ENCODE peak calls at places on chromosomes 11 and 22, in four cellular contexts. N is K562, P is endothelial cell of umbilical vein, E is GM12878. B is an unnamed sample.

GRCh38 chr11:126823271-126823670 is 177.3 kb downstream of the KIRREL3 start:
- DNase-seq in E (no peak), N (no peak), P (no peak), B (no peak)

GRCh38 chr11:3810446-3810845 is 2.1 kb downstream of the PGAP2 start:
- DNase-seq in P (no peak), N (no peak), E (no peak), B (no peak)

GRCh38 chr11:119094816-119095065 is 6.9 kb downstream of the DPAGT1 start:
- DNase-seq in N (peak), P (peak), E (no peak), B (peak)

GRCh38 chr11:123179571-123179970 is 15.5 kb downstream of the CLMP start:
- DNase-seq in N (no peak), P (no peak), E (no peak), B (no peak)

GRCh38 chr11:1089738-1090599 is 15.3 kb downstream of the MUC2 start:
- DNase-seq in N (no peak), E (no peak), P (no peak), B (no peak)

GRCh38 chr11:104547996-104548661 is 350.1 kb downstream of the CASP12 start:
- DNase-seq in E (no peak), N (no peak), P (no peak), B (peak)

GRCh38 chr11:108561535-108561991 is 32.0 kb downstream of the EXPH5 start:
- DNase-seq in N (no peak), E (no peak), P (no peak), B (peak)

GRCh38 chr11:64660706-64661105 is 62.3 kb downstream of the NRXN2 start:
- DNase-seq in E (no peak), N (no peak), P (no peak), B (no peak)

GRCh38 chr22:27876684-27877083 is 42.4 kb downstream of the PITPNB start:
- DNase-seq in E (no peak), N (no peak), P (no peak), B (peak)

GRCh38 chr11:126664643-126665042 is 309.2 kb downstream of the ST3GAL4 start:
- DNase-seq in N (no peak), P (no peak), E (no peak), B (no peak)

GRCh38 chr11:36153581-36153980 is 135.6 kb downstream of the COMMD9 start:
- DNase-seq in N (no peak), E (no peak), P (no peak), B (peak)

GRCh38 chr22:24025475-24025874 is 14.4 kb downstream of the CABIN1 start:
- DNase-seq in P (no peak), E (no peak), N (no peak), B (no peak)

GRCh38 chr11:21142007-21142406 is 472.6 kb downstream of the NELL1 start:
- DNase-seq in E (no peak), P (no peak), N (no peak), B (no peak)

GRCh38 chr11:10272132-10272531 is 21.9 kb downstream of the SBF2 start:
- DNase-seq in N (no peak), P (no peak), E (no peak), B (peak)

GRCh38 chr11:59705281-59705680 is 8.4 kb downstream of the OR10V1 start:
- DNase-seq in N (no peak), P (no peak), E (no peak), B (peak)

GRCh38 chr11:77981346-77981947 is 13.0 kb downstream of the INTS4 start:
- DNase-seq in N (no peak), P (no peak), E (no peak), B (no peak)

GRCh38 chr11:35035894-35036408 is 103.0 kb upstream of the CD44 start:
- DNase-seq in E (peak), P (peak), N (no peak), B (peak)

GRCh38 chr11:86519064-86519911 is 144.6 kb downstream of the CCDC81 start:
- DNase-seq in E (no peak), P (peak), N (peak), B (peak)

GRCh38 chr11:86523738-86524602 is 148.4 kb downstream of the ME3 start:
- DNase-seq in N (peak), P (peak), E (no peak), B (peak)

DNA sequence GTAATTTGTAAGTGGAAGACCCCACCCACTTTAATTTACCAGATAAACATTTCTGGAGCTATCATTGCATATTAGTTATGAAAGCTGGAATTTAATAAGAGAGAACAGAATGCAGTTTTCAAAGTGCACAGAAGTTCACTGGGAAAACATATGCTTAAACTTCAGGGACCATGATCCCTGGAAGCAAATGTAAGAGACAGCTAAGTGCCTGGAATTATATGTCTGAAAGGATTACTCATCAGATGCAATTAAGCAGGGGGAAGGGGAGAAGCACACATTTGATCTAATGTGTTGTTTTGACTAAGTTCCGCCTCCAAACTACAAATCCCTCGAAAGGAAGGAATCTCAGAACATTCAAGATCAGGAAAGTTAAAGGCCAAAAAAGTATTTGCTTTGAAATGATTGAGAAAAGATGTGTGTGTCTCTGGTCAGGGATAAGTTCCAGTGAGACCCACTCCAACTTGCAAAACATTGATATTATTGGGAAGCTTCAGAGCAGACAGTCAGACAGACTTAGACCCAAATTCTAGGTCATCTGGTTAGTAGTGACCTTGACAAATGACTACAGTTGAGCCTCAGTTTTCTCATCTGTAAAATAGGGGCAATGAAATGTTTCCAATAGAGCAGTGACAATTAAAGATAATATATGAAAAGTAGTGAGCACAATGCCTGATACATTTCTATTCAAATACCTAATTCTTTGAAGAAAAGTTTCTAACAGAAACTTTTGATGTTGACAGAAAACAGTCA is 147.6 kb downstream of the ME3 start:
- DNase-seq in P (peak), E (no peak), N (no peak), B (peak)
- TF ChIP-seq FOS in P (peak), E (no peak), N (no peak), B (peak)

DNA sequence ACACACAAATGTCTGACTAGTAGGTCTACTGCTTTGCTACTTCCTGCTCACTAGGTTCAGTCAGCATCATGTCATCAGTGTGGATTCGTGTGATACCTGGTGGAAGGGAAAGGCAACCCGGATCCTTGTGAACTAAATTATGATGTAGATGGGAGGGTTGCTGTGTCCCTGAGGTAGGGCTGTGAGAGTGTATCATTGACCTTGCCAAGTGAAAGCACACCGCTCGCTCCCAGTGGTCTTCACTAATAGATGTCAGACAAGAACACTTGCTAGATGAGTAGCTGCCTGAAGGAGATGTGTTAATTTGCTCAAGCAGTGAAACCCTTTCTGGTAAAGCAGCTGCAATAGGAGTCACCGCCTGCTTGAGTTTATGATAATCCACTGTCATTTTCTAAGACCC is 119.4 kb downstream of the WNT7B start:
- DNase-seq in P (no peak), N (no peak), E (no peak), B (no peak)
- TF ChIP-seq FOS in P (no peak), N (no peak), E (no peak), B (no peak)

GRCh38 chr11:8792636-8793035 is 110.0 kb downstream of the RPL27A start:
- DNase-seq in E (no peak), N (no peak), P (no peak), B (no peak)
- TF ChIP-seq FOS in E (no peak), N (no peak), P (no peak), B (no peak)

DNA sequence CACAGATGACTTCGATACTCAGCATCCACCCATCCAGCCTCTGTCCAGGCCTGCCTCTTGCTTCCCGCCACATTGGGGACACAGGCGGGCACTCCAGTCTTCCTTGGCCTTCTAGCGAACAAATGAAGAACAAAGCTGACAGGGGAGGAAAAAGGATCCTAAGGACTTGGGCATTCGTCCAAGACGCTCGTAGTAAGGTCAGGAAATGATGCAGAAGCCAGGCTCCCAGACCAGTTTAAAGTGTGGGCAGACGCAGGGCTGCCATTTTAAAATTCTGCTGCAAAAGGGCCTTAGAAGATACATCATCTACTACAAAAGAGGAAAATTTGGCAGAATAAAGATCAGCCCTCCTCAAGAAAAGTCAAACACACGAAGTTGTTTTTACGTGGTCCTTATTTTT is 5.9 kb downstream of the DNAL4 start:
- DNase-seq in N (no peak), P (peak), E (no peak), B (peak)
- TF ChIP-seq FOS in N (no peak), P (no peak), E (no peak), B (no peak)

GRCh38 chr11:106950067-106950491 is 68.2 kb downstream of the GUCY1A2 start:
- DNase-seq in P (no peak), N (no peak), E (no peak), B (no peak)
- TF ChIP-seq FOS in P (no peak), N (no peak), E (no peak), B (no peak)

GRCh38 chr22:50626314-50626855 is 1.6 kb downstream of the ARSA start:
- DNase-seq in E (no peak), P (no peak), N (no peak), B (no peak)

GRCh38 chr22:50626856-50627451 is 998 bp downstream of the ARSA start:
- DNase-seq in N (no peak), E (no peak), P (no peak), B (no peak)

GRCh38 chr22:50627914-50628542 is at the start of gene ARSA:
- DNase-seq in E (peak), P (peak), N (peak), B (peak)

GRCh38 chr22:50628543-50629134 is 687 bp upstream of the ARSA start:
- DNase-seq in E (no peak), N (no peak), P (no peak), B (no peak)

GRCh38 chr22:50627452-50627913 is 469 bp downstream of the ARSA start:
- DNase-seq in N (no peak), E (no peak), P (no peak), B (no peak)
- TF ChIP-seq FOS in N (no peak), E (no peak), P (no peak), B (no peak)

DNA sequence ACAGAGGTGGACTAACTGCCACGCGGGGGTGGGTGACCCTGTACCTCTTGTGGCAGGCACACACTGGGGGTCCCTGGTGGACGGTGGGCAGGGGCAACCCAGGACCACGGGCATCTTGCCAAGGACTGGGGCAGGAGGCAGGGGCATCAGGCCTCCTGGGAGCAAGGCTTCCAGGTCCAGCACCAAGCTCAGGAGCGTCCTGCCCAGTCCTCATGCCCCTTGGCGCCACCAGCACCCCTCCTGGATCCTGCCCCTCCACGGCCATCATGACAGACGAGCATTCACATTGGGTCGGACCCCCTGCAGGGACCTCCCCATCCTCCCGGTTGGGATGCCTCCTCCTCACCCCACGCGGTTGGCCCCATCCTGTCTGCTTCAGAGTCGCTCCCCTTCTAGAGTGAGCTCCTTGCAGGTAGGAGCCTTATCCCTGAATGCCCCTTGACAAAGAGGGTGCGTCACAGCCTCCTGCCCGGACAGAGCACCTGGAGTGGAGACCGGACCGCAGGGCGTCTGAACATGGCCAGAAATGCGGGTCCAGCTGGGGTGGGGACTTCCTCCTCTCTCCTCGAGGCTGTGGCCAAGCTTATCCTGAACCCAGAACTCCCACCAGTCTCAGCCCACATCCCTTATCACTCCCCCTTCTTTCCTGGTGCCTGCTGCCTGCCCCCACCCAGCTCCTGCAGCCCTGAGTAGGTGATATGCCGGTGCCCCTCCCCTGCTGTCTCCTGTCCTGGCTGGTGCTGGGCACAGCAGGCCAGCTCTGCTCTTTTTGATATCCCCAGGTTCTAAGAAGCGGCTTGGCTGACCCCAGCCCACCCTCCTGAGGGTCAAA is 40.3 kb downstream of the IGF2 start:
- DNase-seq in P (no peak), E (no peak), N (no peak), B (no peak)
- TF ChIP-seq FOS in P (no peak), E (no peak), N (no peak), B (no peak)

GRCh38 chr11:61297741-61298140 is 2.6 kb upstream of the VWCE start:
- DNase-seq in P (peak), E (no peak), N (no peak), B (peak)
- TF ChIP-seq FOS in P (peak), E (no peak), N (no peak), B (peak)

B was measured in IMR-90.